ENCODE peak calls at places on chromosomes 7 and 10, in ten cellular contexts. One of them, this sample, is unnamed.

GRCh38 chr7:90618880-90619279 is 22.8 kb downstream of the CDK14 start:
- DNase-seq in substantia nigra: no peak
- DNase-seq in A549: no peak
- DNase-seq in fibroblast of pulmonary artery: no peak
- DNase-seq in NCI-H2171 treated with DMSO at 0.1 percent for 48 hours: no peak
- DNase-seq in brain pericyte: no peak
- DNase-seq in iPS-NIHi11: no peak
- DNase-seq in pons: no peak
- DNase-seq in activated T-cell treated with anti-CD3 and anti-CD28 coated beads, Interleukin-2, amount 50 U/mL, for 72 hours: no peak
- DNase-seq in HT1080: no peak
- DNase-seq in this sample: no peak

GRCh38 chr7:17625038-17625437 is 315.3 kb downstream of the SNX13 start:
- DNase-seq in substantia nigra: no peak
- DNase-seq in A549: no peak
- DNase-seq in fibroblast of pulmonary artery: peak
- DNase-seq in NCI-H2171 treated with DMSO at 0.1 percent for 48 hours: no peak
- DNase-seq in brain pericyte: no peak
- DNase-seq in iPS-NIHi11: no peak
- DNase-seq in pons: no peak
- DNase-seq in activated T-cell treated with anti-CD3 and anti-CD28 coated beads, Interleukin-2, amount 50 U/mL, for 72 hours: no peak
- DNase-seq in HT1080: peak
- DNase-seq in this sample: no peak

GRCh38 chr10:132309879-132310591 is 2.3 kb upstream of the STK32C start:
- DNase-seq in substantia nigra: no peak
- DNase-seq in A549: no peak
- DNase-seq in fibroblast of pulmonary artery: no peak
- DNase-seq in NCI-H2171 treated with DMSO at 0.1 percent for 48 hours: no peak
- DNase-seq in brain pericyte: no peak
- DNase-seq in iPS-NIHi11: no peak
- DNase-seq in pons: no peak
- DNase-seq in activated T-cell treated with anti-CD3 and anti-CD28 coated beads, Interleukin-2, amount 50 U/mL, for 72 hours: no peak
- DNase-seq in HT1080: no peak
- DNase-seq in this sample: no peak

GRCh38 chr7:85564861-85565630 is 378.2 kb upstream of the SEMA3D start:
- DNase-seq in substantia nigra: no peak
- DNase-seq in A549: no peak
- DNase-seq in fibroblast of pulmonary artery: peak
- DNase-seq in NCI-H2171 treated with DMSO at 0.1 percent for 48 hours: no peak
- DNase-seq in brain pericyte: no peak
- DNase-seq in iPS-NIHi11: no peak
- DNase-seq in pons: peak
- DNase-seq in activated T-cell treated with anti-CD3 and anti-CD28 coated beads, Interleukin-2, amount 50 U/mL, for 72 hours: no peak
- DNase-seq in HT1080: peak
- DNase-seq in this sample: no peak

GRCh38 chr7:71633571-71634008 is 501.6 kb downstream of the GALNT17 start:
- DNase-seq in substantia nigra: no peak
- DNase-seq in A549: peak
- DNase-seq in fibroblast of pulmonary artery: peak
- DNase-seq in NCI-H2171 treated with DMSO at 0.1 percent for 48 hours: peak
- DNase-seq in brain pericyte: peak
- DNase-seq in iPS-NIHi11: peak
- DNase-seq in pons: peak
- DNase-seq in activated T-cell treated with anti-CD3 and anti-CD28 coated beads, Interleukin-2, amount 50 U/mL, for 72 hours: no peak
- DNase-seq in HT1080: peak
- DNase-seq in this sample: peak

GRCh38 chr10:83541096-83541495 is 598.2 kb upstream of the GHITM start:
- DNase-seq in substantia nigra: no peak
- DNase-seq in A549: no peak
- DNase-seq in fibroblast of pulmonary artery: no peak
- DNase-seq in NCI-H2171 treated with DMSO at 0.1 percent for 48 hours: no peak
- DNase-seq in brain pericyte: no peak
- DNase-seq in iPS-NIHi11: no peak
- DNase-seq in pons: no peak
- DNase-seq in activated T-cell treated with anti-CD3 and anti-CD28 coated beads, Interleukin-2, amount 50 U/mL, for 72 hours: no peak
- DNase-seq in HT1080: no peak
- DNase-seq in this sample: no peak

GRCh38 chr10:66837335-66837734 is 88.5 kb upstream of the LRRTM3 start:
- DNase-seq in substantia nigra: no peak
- DNase-seq in A549: no peak
- DNase-seq in fibroblast of pulmonary artery: peak
- DNase-seq in NCI-H2171 treated with DMSO at 0.1 percent for 48 hours: no peak
- DNase-seq in brain pericyte: no peak
- DNase-seq in iPS-NIHi11: no peak
- DNase-seq in pons: no peak
- DNase-seq in activated T-cell treated with anti-CD3 and anti-CD28 coated beads, Interleukin-2, amount 50 U/mL, for 72 hours: no peak
- DNase-seq in HT1080: no peak
- DNase-seq in this sample: no peak

GRCh38 chr10:38047666-38048065 is 37.2 kb downstream of the ZNF33A start:
- DNase-seq in substantia nigra: no peak
- DNase-seq in A549: no peak
- DNase-seq in fibroblast of pulmonary artery: peak
- DNase-seq in NCI-H2171 treated with DMSO at 0.1 percent for 48 hours: no peak
- DNase-seq in brain pericyte: no peak
- DNase-seq in iPS-NIHi11: no peak
- DNase-seq in pons: no peak
- DNase-seq in activated T-cell treated with anti-CD3 and anti-CD28 coated beads, Interleukin-2, amount 50 U/mL, for 72 hours: no peak
- DNase-seq in HT1080: peak
- DNase-seq in this sample: no peak

GRCh38 chr10:79247373-79248137 is 99.7 kb upstream of the PPIF start:
- DNase-seq in substantia nigra: no peak
- DNase-seq in A549: no peak
- DNase-seq in fibroblast of pulmonary artery: no peak
- DNase-seq in NCI-H2171 treated with DMSO at 0.1 percent for 48 hours: no peak
- DNase-seq in brain pericyte: no peak
- DNase-seq in iPS-NIHi11: no peak
- DNase-seq in pons: no peak
- DNase-seq in activated T-cell treated with anti-CD3 and anti-CD28 coated beads, Interleukin-2, amount 50 U/mL, for 72 hours: peak
- DNase-seq in HT1080: no peak
- DNase-seq in this sample: no peak

GRCh38 chr10:23754179-23754578 is 315.3 kb downstream of the OTUD1 start:
- DNase-seq in substantia nigra: no peak
- DNase-seq in A549: no peak
- DNase-seq in fibroblast of pulmonary artery: no peak
- DNase-seq in NCI-H2171 treated with DMSO at 0.1 percent for 48 hours: no peak
- DNase-seq in brain pericyte: no peak
- DNase-seq in iPS-NIHi11: no peak
- DNase-seq in pons: no peak
- DNase-seq in activated T-cell treated with anti-CD3 and anti-CD28 coated beads, Interleukin-2, amount 50 U/mL, for 72 hours: no peak
- DNase-seq in HT1080: no peak
- DNase-seq in this sample: no peak

GRCh38 chr10:131131726-131132561 is 179.6 kb downstream of the TCERG1L start:
- DNase-seq in substantia nigra: no peak
- DNase-seq in A549: no peak
- DNase-seq in fibroblast of pulmonary artery: no peak
- DNase-seq in NCI-H2171 treated with DMSO at 0.1 percent for 48 hours: no peak
- DNase-seq in brain pericyte: no peak
- DNase-seq in iPS-NIHi11: no peak
- DNase-seq in pons: no peak
- DNase-seq in activated T-cell treated with anti-CD3 and anti-CD28 coated beads, Interleukin-2, amount 50 U/mL, for 72 hours: no peak
- DNase-seq in HT1080: no peak
- DNase-seq in this sample: no peak

GRCh38 chr10:71980181-71981023 is 16.2 kb downstream of the CHST3 start:
- DNase-seq in substantia nigra: no peak
- DNase-seq in A549: no peak
- DNase-seq in fibroblast of pulmonary artery: peak
- DNase-seq in NCI-H2171 treated with DMSO at 0.1 percent for 48 hours: no peak
- DNase-seq in brain pericyte: no peak
- DNase-seq in iPS-NIHi11: no peak
- DNase-seq in pons: peak
- DNase-seq in activated T-cell treated with anti-CD3 and anti-CD28 coated beads, Interleukin-2, amount 50 U/mL, for 72 hours: no peak
- DNase-seq in HT1080: no peak
- DNase-seq in this sample: peak

GRCh38 chr10:43257210-43258031 is 9.4 kb downstream of the RASGEF1A start:
- DNase-seq in substantia nigra: no peak
- DNase-seq in A549: no peak
- DNase-seq in fibroblast of pulmonary artery: no peak
- DNase-seq in NCI-H2171 treated with DMSO at 0.1 percent for 48 hours: peak
- DNase-seq in brain pericyte: no peak
- DNase-seq in iPS-NIHi11: peak
- DNase-seq in pons: no peak
- DNase-seq in activated T-cell treated with anti-CD3 and anti-CD28 coated beads, Interleukin-2, amount 50 U/mL, for 72 hours: no peak
- DNase-seq in HT1080: no peak
- DNase-seq in this sample: no peak

GRCh38 chr10:119658274-119658673 is 7.1 kb downstream of the BAG3 start:
- DNase-seq in substantia nigra: peak
- DNase-seq in A549: peak
- DNase-seq in fibroblast of pulmonary artery: peak
- DNase-seq in NCI-H2171 treated with DMSO at 0.1 percent for 48 hours: no peak
- DNase-seq in brain pericyte: peak
- DNase-seq in iPS-NIHi11: peak
- DNase-seq in pons: peak
- DNase-seq in activated T-cell treated with anti-CD3 and anti-CD28 coated beads, Interleukin-2, amount 50 U/mL, for 72 hours: no peak
- DNase-seq in HT1080: peak
- DNase-seq in this sample: peak

This sample was measured in lung microvascular endothelial cell.